ENCODE peak calls at places on chromosomes 2 and 18, in ten cellular contexts. G is RWPE1; S is CD4-positive, alpha-beta T cell; A is adrenal gland; D is T-helper 2 cell; Y is NCI-H1105 treated with DMSO at 0.1 percent for 48 hours; X is effector memory CD8-positive, alpha-beta T cell; H is T-helper 1 cell; C is SK-N-DZ; M is iris pigment epithelial cell. L is an unnamed sample.

GRCh38 chr2:10180271-10180670 is 57.7 kb downstream of the RRM2 start:
- DNase-seq in C (no peak), H (no peak), S (no peak), M (no peak), A (no peak), X (no peak), Y (no peak), G (no peak), D (no peak), L (no peak)

GRCh38 chr18:3305933-3306332 is 44.0 kb downstream of the MYL12B start:
- DNase-seq in M (peak), X (no peak), D (no peak), S (no peak), H (peak), G (peak), A (peak), Y (no peak), C (no peak), L (no peak)

GRCh38 chr2:118051956-118052355 is 36.3 kb upstream of the INSIG2 start:
- DNase-seq in M (no peak), X (no peak), D (no peak), C (no peak), S (no peak), A (no peak), H (no peak), Y (no peak), G (no peak), L (no peak)

GRCh38 chr2:1649103-1649870 is 95.0 kb downstream of the PXDN start:
- DNase-seq in X (no peak), Y (no peak), S (no peak), H (no peak), C (no peak), D (no peak), M (no peak), A (no peak), G (no peak), L (no peak)

GRCh38 chr2:134120160-134120717 is 133.6 kb upstream of the MGAT5 start:
- DNase-seq in S (peak), M (no peak), C (peak), A (no peak), H (no peak), Y (no peak), X (no peak), G (peak), D (peak), L (no peak)

GRCh38 chr2:160816916-160817315 is 323.3 kb upstream of the RBMS1 start:
- DNase-seq in A (no peak), M (no peak), C (no peak), X (no peak), H (no peak), D (no peak), Y (peak), S (no peak), G (no peak), L (no peak)

GRCh38 chr2:64478502-64479230 is 24.7 kb downstream of the LGALSL start:
- DNase-seq in D (no peak), G (peak), X (no peak), C (no peak), M (no peak), Y (no peak), S (no peak), A (no peak), H (peak), L (no peak)

GRCh38 chr2:108169982-108170625 is 69.7 kb upstream of the SULT1C3 start:
- DNase-seq in X (no peak), D (no peak), M (peak), A (no peak), G (no peak), Y (peak), H (no peak), S (no peak), C (peak), L (peak)

GRCh38 chr18:6222271-6222670 is 192.4 kb downstream of the L3MBTL4 start:
- DNase-seq in H (no peak), C (no peak), G (no peak), M (no peak), X (no peak), Y (no peak), D (no peak), S (no peak), A (no peak), L (peak)

GRCh38 chr2:215236131-215236530 is 75.7 kb upstream of the ATIC start:
- DNase-seq in A (no peak), M (no peak), S (no peak), H (no peak), D (no peak), X (no peak), Y (no peak), G (no peak), C (no peak), L (no peak)

GRCh38 chr18:54159916-54160315 is 64.6 kb downstream of the MBD2 start:
- DNase-seq in C (no peak), A (no peak), D (no peak), S (no peak), G (no peak), X (no peak), M (peak), Y (no peak), H (no peak), L (no peak)

GRCh38 chr18:8469793-8470192 is 139.4 kb upstream of the RAB12 start:
- DNase-seq in A (no peak), C (no peak), H (no peak), D (no peak), Y (no peak), S (no peak), M (peak), X (no peak), G (no peak), L (no peak)

GRCh38 chr2:127743477-127744026 is 42.3 kb downstream of the SFT2D3 start:
- DNase-seq in X (no peak), Y (no peak), M (no peak), D (no peak), H (no peak), C (no peak), S (no peak), G (no peak), A (no peak), L (no peak)

GRCh38 chr2:26469092-26469710 is 8.7 kb downstream of the OTOF start:
- DNase-seq in G (peak), Y (peak), H (peak), X (no peak), A (no peak), S (no peak), D (peak), C (peak), M (peak), L (no peak)

GRCh38 chr2:224865016-224865415 is 148.9 kb upstream of the CCDC195 start:
- DNase-seq in Y (no peak), A (no peak), M (peak), C (no peak), X (no peak), S (no peak), D (no peak), G (no peak), H (no peak), L (no peak)

GRCh38 chr2:29502452-29502851 is 387.2 kb downstream of the CLIP4 start:
- DNase-seq in D (no peak), X (no peak), M (peak), Y (no peak), H (no peak), A (no peak), C (no peak), G (no peak), S (no peak), L (no peak)

GRCh38 chr2:159946326-159946992 is 116.0 kb downstream of the PLA2R1 start:
- DNase-seq in A (no peak), X (no peak), G (no peak), C (no peak), Y (peak), M (peak), D (no peak), H (no peak), S (no peak), L (no peak)

GRCh38 chr18:35578481-35578880 is 3.1 kb upstream of the GALNT1 start:
- DNase-seq in M (no peak), G (no peak), H (no peak), S (no peak), A (no peak), C (no peak), X (no peak), D (no peak), Y (no peak), L (no peak)

GRCh38 chr2:239991689-239992314 is 33.3 kb downstream of the NDUFA10 start:
- DNase-seq in M (peak), A (no peak), S (no peak), G (peak), X (peak), Y (peak), H (peak), D (no peak), C (peak), L (no peak)

L was measured in hippocampal formation.